ENCODE peak calls at places on chromosomes 16 and 17, in eight cellular contexts. O is colonic mucosa, K is GM20000, B is GM23248, X is skeletal muscle cell, Q is spleen, W is fibroblast of lung, L is H9. Y is an unnamed sample.

GRCh38 chr17:14744716-14745115 is 443.8 kb downstream of the HS3ST3B1 start:
- DNase-seq in K (peak; percentile 18), L (no peak), W (peak; percentile 19), X (peak; percentile 25), Q (no peak), B (peak; percentile 75), O (no peak), Y (no peak)

GRCh38 chr17:6639651-6640535 is 618 bp downstream of the KIAA0753 start:
- DNase-seq in K (peak; percentile 57), Q (peak; percentile 89), W (peak; percentile 44), X (no peak), L (peak; percentile 52), B (peak; percentile 80), O (peak; percentile 42), Y (no peak)

GRCh38 chr16:22670044-22670536 is 143.9 kb upstream of the HS3ST2 start:
- DNase-seq in Q (no peak), L (no peak), O (no peak), X (no peak), W (no peak), K (no peak), B (peak; percentile 22), Y (no peak)

GRCh38 chr17:27475070-27475673 is 18.9 kb downstream of the KSR1 start:
- DNase-seq in L (no peak), Q (no peak), W (no peak), X (no peak), B (no peak), O (no peak), K (no peak), Y (no peak)

GRCh38 chr17:4573682-4574081 is 10.6 kb upstream of the SMTNL2 start:
- DNase-seq in X (no peak), L (no peak), Q (peak; percentile 67), O (no peak), W (no peak), B (peak; percentile 38), K (peak; percentile 73), Y (no peak)

GRCh38 chr17:65797809-65798208 is 236.4 kb upstream of the AXIN2 start:
- DNase-seq in L (peak; percentile 65), K (no peak), O (no peak), X (no peak), B (peak; percentile 23), Q (no peak), W (peak; percentile 7), Y (no peak)

GRCh38 chr16:83733301-83733700 is 74.5 kb upstream of the HSBP1 start:
- DNase-seq in O (no peak), W (peak; percentile 7), L (no peak), B (no peak), Q (no peak), X (no peak), K (no peak), Y (no peak)

GRCh38 chr16:82995927-82996441 is 369.2 kb downstream of the CDH13 start:
- DNase-seq in W (peak; percentile 92), X (peak; percentile 77), K (no peak), L (no peak), B (peak; percentile 89), O (peak; percentile 61), Q (no peak), Y (peak; percentile 52)

GRCh38 chr17:19237389-19238166 is 412 bp downstream of the EPN2 start:
- DNase-seq in K (peak; percentile 69), L (peak; percentile 61), W (no peak), O (peak; percentile 47), X (no peak), Q (peak; percentile 87), B (peak; percentile 53), Y (no peak)

GRCh38 chr16:26911436-26911835 is 155.3 kb upstream of the C16orf82 start:
- DNase-seq in O (no peak), B (no peak), X (no peak), Q (no peak), K (no peak), L (no peak), W (no peak), Y (no peak)

GRCh38 chr16:23837553-23838308 is 1.9 kb downstream of the PRKCB start:
- DNase-seq in Q (peak; percentile 77), X (no peak), W (no peak), L (no peak), B (no peak), O (no peak), K (peak; percentile 51), Y (no peak)

GRCh38 chr16:49698416-49698815 is 157.5 kb downstream of the ZNF423 start:
- DNase-seq in K (no peak), Q (no peak), B (no peak), O (no peak), L (peak; percentile 52), X (no peak), W (peak; percentile 19), Y (no peak)

GRCh38 chr17:49920370-49920769 is 48.6 kb upstream of the DLX4 start:
- DNase-seq in L (no peak), X (no peak), O (no peak), B (no peak), K (no peak), Q (no peak), W (no peak), Y (no peak)

GRCh38 chr17:19647697-19648474 is 665 bp upstream of the ALDH3A2 start:
- DNase-seq in O (peak; percentile 65), K (peak; percentile 52), L (peak; percentile 80), W (peak; percentile 68), B (peak; percentile 89), X (no peak), Q (peak; percentile 90), Y (peak; percentile 37)

GRCh38 chr17:75814021-75814395 is 29.4 kb downstream of the UNK start:
- DNase-seq in Q (no peak), W (no peak), O (no peak), K (no peak), B (no peak), L (no peak), X (no peak), Y (no peak)

GRCh38 chr16:49332589-49333267 is 40.9 kb upstream of the C16orf78 start:
- DNase-seq in W (no peak), K (no peak), L (no peak), X (no peak), O (no peak), Q (no peak), B (no peak), Y (no peak)

GRCh38 chr17:75270218-75270965 is 639 bp downstream of the MIF4GD start:
- DNase-seq in X (peak; percentile 43), W (peak; percentile 76), O (peak; percentile 73), K (peak; percentile 88), B (peak; percentile 88), Q (peak; percentile 92), L (peak; percentile 82), Y (no peak)

GRCh38 chr16:2742323-2743006 is 10.0 kb upstream of the SRRM2 start:
- DNase-seq in O (no peak), K (no peak), B (no peak), X (no peak), L (no peak), Q (peak; percentile 65), W (no peak), Y (no peak)

GRCh38 chr16:74742051-74742481 is 32.6 kb downstream of the FA2H start:
- DNase-seq in X (peak; percentile 60), Q (peak; percentile 62), B (no peak), K (no peak), O (no peak), L (no peak), W (peak; percentile 34), Y (no peak)

GRCh38 chr17:45265823-45266222 is 3.9 kb upstream of the SPATA32 start:
- DNase-seq in L (no peak), B (peak; percentile 96), X (peak; percentile 72), O (peak; percentile 76), K (no peak), W (peak; percentile 78), Q (no peak), Y (peak; percentile 69)

GRCh38 chr16:67084345-67085028 is 25.3 kb upstream of the PHAF1 start:
- DNase-seq in O (no peak), L (no peak), W (peak; percentile 61), X (no peak), Q (no peak), K (no peak), B (no peak), Y (no peak)

GRCh38 chr17:34711646-34712045 is 132.3 kb downstream of the TMEM132E start:
- DNase-seq in Q (no peak), L (peak; percentile 17), B (no peak), X (no peak), K (no peak), W (no peak), O (no peak), Y (no peak)

GRCh38 chr16:67781548-67781921 is 24.8 kb downstream of the RANBP10 start:
- DNase-seq in B (no peak), L (no peak), K (peak; percentile 25), Q (no peak), W (no peak), O (no peak), X (no peak), Y (no peak)

GRCh38 chr17:63447688-63448005 is 1.5 kb upstream of the CYB561 start:
- DNase-seq in L (no peak), O (no peak), K (no peak), X (no peak), Q (no peak), W (no peak), B (no peak), Y (no peak)

GRCh38 chr17:45115015-45115625 is 17.2 kb downstream of the PLCD3 start:
- DNase-seq in X (no peak), Q (no peak), K (no peak), B (no peak), W (no peak), L (no peak), O (no peak), Y (no peak)

GRCh38 chr17:66627985-66628384 is 206.9 kb upstream of the CACNG5 start:
- DNase-seq in B (peak; percentile 15), Q (no peak), L (no peak), K (no peak), O (no peak), W (no peak), X (no peak), Y (peak; percentile 10)

GRCh38 chr17:74840989-74841666 is 18.6 kb downstream of the GRIN2C start:
- DNase-seq in W (peak; percentile 29), B (peak; percentile 70), X (no peak), K (no peak), L (peak; percentile 66), O (peak; percentile 49), Q (no peak), Y (no peak)

Y was measured in AG09309.